ENCODE peak calls at places on chromosomes 2 and 18, in eight cellular contexts. W is uterus; H is CD8-positive, alpha-beta T cell; X is thoracic aorta; J is fibroblast of lung; K is WERI-Rb-1; A is mammary epithelial cell; O is pancreas. M is an unnamed sample.

GRCh38 chr18:61333271-61333745 is at the start of gene CDH20:
- DNase-seq in W (no peak), H (no peak), X (no peak), J (no peak), K (peak; percentile 42), A (no peak), O (no peak), M (no peak)

GRCh38 chr2:190636362-190636761 is 12.5 kb upstream of the NAB1 start:
- DNase-seq in W (no peak), H (no peak), X (no peak), J (peak; percentile 82), K (no peak), A (peak; percentile 58), O (no peak), M (no peak)

GRCh38 chr2:241965931-241966412 is 96.4 kb downstream of the RTP5 start:
- DNase-seq in W (peak; percentile 63), H (peak; percentile 39), X (no peak), J (peak; percentile 95), K (no peak), A (no peak), O (peak; percentile 46), M (peak; percentile 87)

GRCh38 chr18:2856499-2856898 is 9.7 kb downstream of the EMILIN2 start:
- DNase-seq in W (no peak), H (no peak), X (no peak), J (no peak), K (no peak), A (no peak), O (no peak), M (no peak)

GRCh38 chr18:36757081-36757480 is 71.7 kb downstream of the TPGS2 start:
- DNase-seq in W (no peak), H (no peak), X (no peak), J (peak; percentile 72), K (no peak), A (peak; percentile 40), O (no peak), M (no peak)

GRCh38 chr2:132998221-132998620 is 328.2 kb upstream of the LYPD1 start:
- DNase-seq in W (no peak), H (no peak), X (no peak), J (no peak), K (no peak), A (no peak), O (no peak), M (no peak)

GRCh38 chr18:319745-320144 is 51.9 kb upstream of the THOC1 start:
- DNase-seq in W (no peak), H (no peak), X (no peak), J (no peak), K (no peak), A (no peak), O (no peak), M (no peak)

GRCh38 chr2:158539176-158539895 is 82.6 kb downstream of the PKP4 start:
- DNase-seq in W (no peak), H (no peak), X (no peak), J (peak; percentile 86), K (no peak), A (peak; percentile 83), O (peak; percentile 66), M (no peak)

GRCh38 chr2:132438650-132439030 is 22.0 kb downstream of the GPR39 start:
- DNase-seq in W (no peak), H (no peak), X (no peak), J (peak; percentile 74), K (no peak), A (peak; percentile 98), O (no peak), M (no peak)

DNA sequence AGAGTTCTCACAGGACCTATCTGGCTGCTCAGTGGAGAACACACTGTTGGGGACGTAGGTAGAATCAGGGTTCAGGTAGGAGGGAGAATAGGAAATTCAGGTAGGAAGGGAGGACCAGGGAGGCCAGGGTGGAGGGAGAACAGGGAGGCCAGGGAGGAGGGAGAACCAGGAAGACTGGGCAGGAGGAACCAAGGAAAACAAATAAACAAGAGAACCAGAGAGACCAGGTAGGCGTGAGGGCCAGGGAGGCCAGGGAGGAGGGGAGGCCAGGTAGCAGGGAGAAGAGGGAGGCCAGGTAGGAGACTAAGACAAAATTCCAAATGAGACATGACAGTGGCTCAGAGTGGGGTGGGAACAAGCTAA is 337.6 kb downstream of the EIPR1 start:
- DNase-seq in W (no peak), H (no peak), X (no peak), J (no peak), K (no peak), A (no peak), O (no peak), M (no peak)
- H3K9me3 ChIP-seq in W (no peaks in the 10 kb centered on the region), H (no peaks in the 10 kb centered on the region), X (no peaks in the 10 kb centered on the region), J (no peaks in the 10 kb centered on the region), K (peaks cover 13% of the 10 kb centered on the region), A (peaks cover 39% of the 10 kb centered on the region), O (no peaks in the 10 kb centered on the region), M (no peaks in the 10 kb centered on the region)

GRCh38 chr18:23207994-23208393 is 72.7 kb downstream of the CABLES1 start:
- DNase-seq in W (no peak), H (no peak), X (no peak), J (no peak), K (no peak), A (no peak), O (no peak), M (no peak)

GRCh38 chr18:23209796-23210195 is 74.5 kb downstream of the CABLES1 start:
- DNase-seq in W (no peak), H (no peak), X (no peak), J (no peak), K (no peak), A (no peak), O (no peak), M (no peak)

GRCh38 chr18:23207191-23207955 is 72.1 kb downstream of the CABLES1 start:
- DNase-seq in W (no peak), H (no peak), X (no peak), J (no peak), K (no peak), A (no peak), O (no peak), M (no peak)

GRCh38 chr18:23209031-23209430 is 73.7 kb downstream of the CABLES1 start:
- DNase-seq in W (no peak), H (no peak), X (no peak), J (no peak), K (no peak), A (no peak), O (no peak), M (no peak)

GRCh38 chr18:23208600-23208999 is 73.3 kb downstream of the CABLES1 start:
- DNase-seq in W (no peak), H (no peak), X (no peak), J (no peak), K (no peak), A (no peak), O (no peak), M (no peak)
- H3K9me3 ChIP-seq in W (no peaks in the 10 kb centered on the region), H (no peaks in the 10 kb centered on the region), X (no peaks in the 10 kb centered on the region), J (no peaks in the 10 kb centered on the region), K (no peaks in the 10 kb centered on the region), A (no peaks in the 10 kb centered on the region), O (no peaks in the 10 kb centered on the region), M (no peaks in the 10 kb centered on the region)

DNA sequence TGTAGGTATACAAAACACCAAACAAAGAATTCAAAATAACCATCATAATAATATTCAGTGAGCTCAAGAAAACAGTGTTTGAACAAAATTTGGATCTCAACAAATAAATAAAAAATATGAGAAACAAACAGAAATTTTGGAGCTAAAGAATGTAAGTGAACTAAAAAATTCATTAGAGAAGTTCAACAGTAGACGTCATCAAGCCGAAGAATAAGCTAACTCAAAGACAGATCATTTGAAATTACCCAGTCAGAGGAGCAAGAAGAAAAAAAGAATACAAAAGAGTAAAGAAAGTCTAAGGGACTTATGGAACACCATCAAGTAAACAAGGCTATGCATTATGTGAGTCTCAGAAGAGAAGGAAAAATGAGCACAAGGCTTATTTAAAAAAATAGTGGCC is 16.6 kb upstream of the SPP2 start:
- DNase-seq in W (no peak), H (no peak), X (no peak), J (peak; percentile 10), K (no peak), A (no peak), O (no peak), M (no peak)
- H3K9me3 ChIP-seq in W (no peaks in the 10 kb centered on the region), H (no peaks in the 10 kb centered on the region), X (no peaks in the 10 kb centered on the region), J (no peaks in the 10 kb centered on the region), K (peaks cover 11% of the 10 kb centered on the region), A (no peaks in the 10 kb centered on the region), O (no peaks in the 10 kb centered on the region), M (peaks cover 40% of the 10 kb centered on the region)

GRCh38 chr18:70641156-70641775 is 352.4 kb downstream of the SOCS6 start:
- DNase-seq in W (no peak), H (no peak), X (no peak), J (no peak), K (no peak), A (no peak), O (no peak), M (no peak)
- H3K9me3 ChIP-seq in W (no peaks in the 10 kb centered on the region), H (no peaks in the 10 kb centered on the region), X (no peaks in the 10 kb centered on the region), J (no peaks in the 10 kb centered on the region), K (no peaks in the 10 kb centered on the region), A (no peaks in the 10 kb centered on the region), O (no peaks in the 10 kb centered on the region), M (no peaks in the 10 kb centered on the region)

GRCh38 chr18:56052202-56052601 is 464.2 kb upstream of the TCF4 start:
- DNase-seq in W (no peak), H (no peak), X (no peak), J (no peak), K (no peak), A (no peak), O (no peak), M (no peak)
- H3K9me3 ChIP-seq in W (peaks cover 4% of the 10 kb centered on the region), H (no peaks in the 10 kb centered on the region), X (peaks cover 10% of the 10 kb centered on the region), J (no peaks in the 10 kb centered on the region), K (peaks cover 13% of the 10 kb centered on the region), A (peaks cover 6% of the 10 kb centered on the region), O (no peaks in the 10 kb centered on the region), M (peaks cover 19% of the 10 kb centered on the region)

DNA sequence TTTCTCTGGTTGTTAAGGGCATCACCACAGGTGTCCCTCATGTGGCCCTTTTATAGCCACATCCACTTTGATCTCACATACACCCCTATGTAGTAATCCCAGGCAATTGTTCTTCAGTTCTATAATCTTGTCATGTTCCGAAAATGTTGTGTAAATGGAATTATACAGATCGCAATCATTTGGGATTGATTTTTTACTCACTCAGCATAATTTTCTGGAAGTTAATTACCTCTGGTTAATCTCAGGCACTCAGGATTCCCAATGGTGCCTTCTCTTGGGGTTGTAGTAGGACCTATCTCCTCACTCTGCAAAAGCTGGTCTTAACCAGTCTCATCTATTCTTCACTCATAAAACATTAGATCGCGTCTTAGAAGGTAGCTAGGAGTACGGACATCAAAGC is 1549.6 kb upstream of the DDX18 start:
- DNase-seq in W (no peak), H (no peak), X (no peak), J (no peak), K (no peak), A (no peak), O (no peak), M (no peak)
- H3K9me3 ChIP-seq in W (no peaks in the 10 kb centered on the region), H (no peaks in the 10 kb centered on the region), X (peaks cover 4% of the 10 kb centered on the region), J (no peaks in the 10 kb centered on the region), K (peaks cover 2% of the 10 kb centered on the region), A (peaks cover 15% of the 10 kb centered on the region), O (no peaks in the 10 kb centered on the region), M (peaks cover 28% of the 10 kb centered on the region)